ENCODE peak calls at places on chromosomes 11 and 22, in eight cellular contexts. Q is thoracic aorta; K is foreskin fibroblast; Z is KBM-7; C is AG04450; F is activated CD4-positive, alpha-beta T cell treated with anti-CD3 and anti-CD28 coated beads for 24 hours; U is iPS-NIHi11; T is nephron progenitor cell. O is an unnamed sample.

GRCh38 chr11:12195773-12196172 is 85.4 kb downstream of the MICAL2 start:
- DNase-seq in T (no peak), F (no peak), Q (no peak), Z (no peak), K (no peak), C (no peak), U (no peak), O (no peak)

GRCh38 chr11:130344846-130345245 is 30.1 kb upstream of the ZBTB44 start:
- DNase-seq in Z (no peak), K (no peak), Q (no peak), U (no peak), F (no peak), C (no peak), T (no peak), O (no peak)

GRCh38 chr11:64251986-64252837 is 882 bp downstream of the PLCB3 start:
- DNase-seq in C (no peak), U (peak; percentile 71), K (peak; percentile 44), T (no peak), F (no peak), Z (no peak), Q (no peak), O (no peak)

GRCh38 chr11:126723665-126724045 is 276.9 kb downstream of the KIRREL3 start:
- DNase-seq in U (no peak), Z (no peak), T (no peak), K (no peak), F (no peak), C (no peak), Q (no peak), O (no peak)

GRCh38 chr11:75945925-75946324 is 130.9 kb downstream of the UVRAG start:
- DNase-seq in F (no peak), T (no peak), C (no peak), K (no peak), Z (no peak), Q (no peak), U (no peak), O (no peak)

GRCh38 chr22:29205598-29206371 is at the start of gene EMID1:
- DNase-seq in U (peak; percentile 85), C (no peak), K (peak; percentile 21), F (no peak), Q (no peak), Z (no peak), T (peak; percentile 75), O (peak; percentile 79)

GRCh38 chr11:8649361-8649760 is 33.1 kb downstream of the TRIM66 start:
- DNase-seq in U (no peak), F (no peak), K (peak; percentile 69), C (peak; percentile 7), Q (no peak), T (no peak), Z (no peak), O (no peak)

GRCh38 chr22:19678949-19679348 is 35.4 kb upstream of the SEPTIN5 start:
- DNase-seq in U (no peak), F (no peak), C (no peak), T (no peak), K (no peak), Z (no peak), Q (no peak), O (no peak)

GRCh38 chr11:69683764-69684333 is 8.7 kb upstream of the LTO1 start:
- DNase-seq in Z (peak; percentile 41), K (no peak), C (no peak), F (no peak), U (no peak), Q (no peak), T (peak; percentile 34), O (no peak)

O was measured in ecto neural progenitor cell.